ENCODE peak calls at places on chromosomes 2 and 18, in four cellular contexts. C is HEK293T, W is K562, E is HepG2. U is an unnamed sample.

GRCh38 chr2:55063713-55064323 is 13.6 kb upstream of the RTN4 start:
- DNase-seq in C (no peak), W (peak), E (peak), U (no peak)

GRCh38 chr2:152646775-152647174 is 70.5 kb downstream of the PRPF40A start:
- DNase-seq in C (no peak), W (no peak), E (peak), U (no peak)

GRCh38 chr18:31042068-31042390 is 513 bp downstream of the DSC3 start:
- DNase-seq in C (no peak), W (no peak), E (no peak), U (no peak)

GRCh38 chr2:101360229-101360628 is 27.1 kb downstream of the CREG2 start:
- DNase-seq in C (no peak), W (no peak), E (no peak), U (no peak)

GRCh38 chr2:68172990-68173715 is 15.5 kb downstream of the PNO1 start:
- DNase-seq in C (no peak), W (no peak), E (no peak), U (no peak)

GRCh38 chr2:25358249-25358815 is 16.6 kb upstream of the DNMT3A start:
- DNase-seq in C (no peak), W (no peak), E (no peak), U (no peak)

GRCh38 chr2:169968767-169969166 is 141.5 kb downstream of the UBR3 start:
- DNase-seq in C (no peak), W (no peak), E (no peak), U (no peak)

GRCh38 chr18:77042583-77042982 is 90.0 kb downstream of the MBP start:
- DNase-seq in C (no peak), W (no peak), E (no peak), U (no peak)

GRCh38 chr2:144143294-144144092 is 376.4 kb downstream of the ZEB2 start:
- DNase-seq in C (no peak), W (no peak), E (no peak), U (no peak)

GRCh38 chr2:68734688-68735525 is at the start of gene ARHGAP25:
- DNase-seq in C (no peak), W (no peak), E (no peak), U (peak)

GRCh38 chr18:80170395-80171094 is 61.5 kb downstream of the ADNP2 start:
- DNase-seq in C (no peak), W (no peak), E (no peak), U (no peak)

GRCh38 chr2:98909381-98910211 is 26.4 kb downstream of the CRACDL start:
- DNase-seq in C (peak), W (no peak), E (peak), U (no peak)

GRCh38 chr2:237552911-237553310 is 13.5 kb upstream of the PRLH start:
- DNase-seq in C (no peak), W (no peak), E (no peak), U (no peak)

GRCh38 chr2:187826023-187826422 is 271.8 kb upstream of the TFPI start:
- DNase-seq in C (no peak), W (no peak), E (no peak), U (no peak)

GRCh38 chr2:191625016-191625415 is 52.9 kb upstream of the NABP1 start:
- DNase-seq in C (no peak), W (no peak), E (peak), U (no peak)

GRCh38 chr18:9081940-9082339 is 20.6 kb upstream of the NDUFV2 start:
- DNase-seq in C (no peak), W (no peak), E (no peak), U (no peak)

GRCh38 chr2:207928079-207928478 is 97.2 kb downstream of the PLEKHM3 start:
- DNase-seq in C (no peak), W (no peak), E (peak), U (no peak)
- TF ChIP-seq TARDBP in C (no peak), W (no peak), E (no peak), U (no peak)

GRCh38 chr2:44579136-44579836 is 217.5 kb downstream of the CAMKMT start:
- DNase-seq in C (no peak), W (no peak), E (no peak), U (no peak)
- TF ChIP-seq TARDBP in C (no peak), W (no peak), E (no peak), U (no peak)

GRCh38 chr18:59085126-59085794 is 54.4 kb upstream of the SEC11C start:
- DNase-seq in C (no peak), W (no peak), E (no peak), U (no peak)

GRCh38 chr18:59087391-59087790 is 52.3 kb upstream of the SEC11C start:
- DNase-seq in C (no peak), W (no peak), E (no peak), U (no peak)

GRCh38 chr18:59084286-59084779 is 55.4 kb upstream of the SEC11C start:
- DNase-seq in C (peak), W (peak), E (peak), U (no peak)

GRCh38 chr18:59086522-59086921 is 53.2 kb upstream of the SEC11C start:
- DNase-seq in C (no peak), W (no peak), E (no peak), U (no peak)

GRCh38 chr18:59085797-59086196 is 53.9 kb upstream of the SEC11C start:
- DNase-seq in C (no peak), W (no peak), E (no peak), U (no peak)
- TF ChIP-seq TARDBP in C (no peak), W (no peak), E (no peak), U (no peak)

GRCh38 chr18:41643427-41643826 is 311.6 kb upstream of the PIK3C3 start:
- DNase-seq in C (no peak), W (no peak), E (no peak), U (no peak)

GRCh38 chr18:41644466-41644865 is 310.6 kb upstream of the PIK3C3 start:
- DNase-seq in C (no peak), W (no peak), E (no peak), U (no peak)

GRCh38 chr18:41647914-41648313 is 307.1 kb upstream of the PIK3C3 start:
- DNase-seq in C (no peak), W (no peak), E (no peak), U (no peak)

GRCh38 chr18:41645600-41646360 is 309.3 kb upstream of the PIK3C3 start:
- DNase-seq in C (no peak), W (no peak), E (no peak), U (no peak)

GRCh38 chr18:41646915-41647314 is 308.1 kb upstream of the PIK3C3 start:
- DNase-seq in C (no peak), W (no peak), E (no peak), U (no peak)
- TF ChIP-seq TARDBP in C (no peak), W (no peak), E (no peak), U (no peak)

U was measured in GM12878.